ENCODE peak calls at places on chromosome 11, in six cellular contexts. X, A, Q, S, E and L are unnamed samples.

GRCh38 chr11:134558916-134559616 is 147.0 kb upstream of the B3GAT1 start:
- DNase-seq in X (no peak), A (no peak), Q (no peak), S (no peak), E (no peak), L (no peak)

GRCh38 chr11:73356979-73357739 is 19.0 kb upstream of the RELT start:
- DNase-seq in X (no peak), A (no peak), Q (no peak), S (no peak), E (no peak), L (no peak)

GRCh38 chr11:8025123-8025522 is 38.0 kb downstream of the EIF3F start:
- DNase-seq in X (no peak), A (peak), Q (no peak), S (no peak), E (peak), L (no peak)

GRCh38 chr11:70205766-70206165 is 2.7 kb downstream of the FADD start:
- DNase-seq in X (no peak), A (no peak), Q (no peak), S (no peak), E (no peak), L (no peak)

GRCh38 chr11:79768343-79768742 is 327.5 kb upstream of the TENM4 start:
- DNase-seq in X (no peak), A (no peak), Q (no peak), S (no peak), E (no peak), L (no peak)

GRCh38 chr11:128506999-128507591 is 80.3 kb downstream of the ETS1 start:
- DNase-seq in X (no peak), A (peak), Q (no peak), S (no peak), E (peak), L (peak)

GRCh38 chr11:16946477-16947282 is 67.5 kb downstream of the PLEKHA7 start:
- DNase-seq in X (no peak), A (no peak), Q (no peak), S (no peak), E (no peak), L (no peak)

GRCh38 chr11:78940500-78941225 is 366.0 kb upstream of the NARS2 start:
- DNase-seq in X (no peak), A (no peak), Q (no peak), S (no peak), E (no peak), L (no peak)

GRCh38 chr11:13956988-13957387 is 5.5 kb upstream of the SPON1 start:
- DNase-seq in X (no peak), A (no peak), Q (no peak), S (no peak), E (no peak), L (no peak)

GRCh38 chr11:130213143-130213978 is 53.8 kb downstream of the ST14 start:
- DNase-seq in X (peak), A (peak), Q (no peak), S (peak), E (peak), L (peak)

GRCh38 chr11:22666700-22667439 is 459 bp downstream of the GAS2 start:
- DNase-seq in X (no peak), A (peak), Q (no peak), S (no peak), E (no peak), L (no peak)

GRCh38 chr11:111814567-111814966 is 48.4 kb upstream of the PPP2R1B start:
- DNase-seq in X (no peak), A (peak), Q (no peak), S (no peak), E (peak), L (no peak)

GRCh38 chr11:113773092-113773415 is 438 bp downstream of the ZW10 start:
- DNase-seq in X (no peak), A (peak), Q (no peak), S (peak), E (peak), L (no peak)

GRCh38 chr11:1870721-1871466 is 18.0 kb downstream of the LSP1 start:
- DNase-seq in X (no peak), A (no peak), Q (no peak), S (peak), E (no peak), L (no peak)

GRCh38 chr11:44708523-44709280 is 18.1 kb upstream of the TSPAN18 start:
- DNase-seq in X (no peak), A (peak), Q (no peak), S (no peak), E (no peak), L (no peak)

GRCh38 chr11:1921576-1922141 is 2.2 kb downstream of the TNNT3 start:
- DNase-seq in X (no peak), A (peak), Q (no peak), S (no peak), E (no peak), L (no peak)

GRCh38 chr11:77375114-77375513 is 73.6 kb upstream of the GDPD4 start:
- DNase-seq in X (no peak), A (peak), Q (no peak), S (no peak), E (peak), L (no peak)

GRCh38 chr11:86582898-86583297 is 89.5 kb downstream of the ME3 start:
- DNase-seq in X (no peak), A (no peak), Q (no peak), S (no peak), E (no peak), L (no peak)

GRCh38 chr11:79404325-79404724 is 36.5 kb downstream of the TENM4 start:
- DNase-seq in X (no peak), A (no peak), Q (no peak), S (no peak), E (peak), L (no peak)

GRCh38 chr11:88103337-88104206 is 71.7 kb downstream of the RAB38 start:
- DNase-seq in X (peak), A (peak), Q (peak), S (peak), E (peak), L (peak)

GRCh38 chr11:62501432-62501891 is 45.1 kb downstream of the AHNAK start:
- DNase-seq in X (no peak), A (peak), Q (no peak), S (peak), E (peak), L (no peak)

GRCh38 chr11:64841592-64842365 is 2.7 kb downstream of the CDC42BPG start:
- DNase-seq in X (no peak), A (no peak), Q (no peak), S (no peak), E (no peak), L (peak)

GRCh38 chr11:12094872-12095800 is 15.3 kb upstream of the MICAL2 start:
- DNase-seq in X (no peak), A (no peak), Q (no peak), S (peak), E (no peak), L (no peak)

GRCh38 chr11:133947298-133947905 is 9.4 kb downstream of the IGSF9B start:
- DNase-seq in X (no peak), A (peak), Q (no peak), S (peak), E (peak), L (no peak)

GRCh38 chr11:70587095-70587389 is 188.7 kb downstream of the CTTN start:
- DNase-seq in X (no peak), A (no peak), Q (no peak), S (no peak), E (peak), L (no peak)

GRCh38 chr11:46541593-46542371 is 52.0 kb downstream of the AMBRA1 start:
- DNase-seq in X (no peak), A (no peak), Q (no peak), S (peak), E (no peak), L (no peak)

GRCh38 chr11:13702071-13702470 is 33.6 kb downstream of the FAR1 start:
- DNase-seq in X (no peak), A (no peak), Q (no peak), S (no peak), E (no peak), L (no peak)

GRCh38 chr11:106159846-106160245 is 82.4 kb downstream of the AASDHPPT start:
- DNase-seq in X (no peak), A (peak), Q (no peak), S (no peak), E (no peak), L (no peak)

GRCh38 chr11:47946682-47947575 is 33.4 kb upstream of the PTPRJ start:
- DNase-seq in X (peak), A (peak), Q (peak), S (peak), E (peak), L (peak)

GRCh38 chr11:45486461-45486860 is 179.0 kb downstream of the CHST1 start:
- DNase-seq in X (no peak), A (no peak), Q (no peak), S (no peak), E (no peak), L (no peak)

GRCh38 chr11:117201906-117202305 is 2.7 kb downstream of the TAGLN start:
- DNase-seq in X (no peak), A (no peak), Q (no peak), S (no peak), E (no peak), L (no peak)

GRCh38 chr11:117202386-117203068 is 3.4 kb downstream of the TAGLN start:
- DNase-seq in X (no peak), A (no peak), Q (no peak), S (no peak), E (no peak), L (no peak)

GRCh38 chr11:117199916-117200812 is 994 bp downstream of the TAGLN start:
- DNase-seq in X (no peak), A (no peak), Q (no peak), S (no peak), E (no peak), L (no peak)

GRCh38 chr11:117201516-117201866 is 2.3 kb downstream of the TAGLN start:
- DNase-seq in X (no peak), A (no peak), Q (no peak), S (no peak), E (no peak), L (no peak)

DNA sequence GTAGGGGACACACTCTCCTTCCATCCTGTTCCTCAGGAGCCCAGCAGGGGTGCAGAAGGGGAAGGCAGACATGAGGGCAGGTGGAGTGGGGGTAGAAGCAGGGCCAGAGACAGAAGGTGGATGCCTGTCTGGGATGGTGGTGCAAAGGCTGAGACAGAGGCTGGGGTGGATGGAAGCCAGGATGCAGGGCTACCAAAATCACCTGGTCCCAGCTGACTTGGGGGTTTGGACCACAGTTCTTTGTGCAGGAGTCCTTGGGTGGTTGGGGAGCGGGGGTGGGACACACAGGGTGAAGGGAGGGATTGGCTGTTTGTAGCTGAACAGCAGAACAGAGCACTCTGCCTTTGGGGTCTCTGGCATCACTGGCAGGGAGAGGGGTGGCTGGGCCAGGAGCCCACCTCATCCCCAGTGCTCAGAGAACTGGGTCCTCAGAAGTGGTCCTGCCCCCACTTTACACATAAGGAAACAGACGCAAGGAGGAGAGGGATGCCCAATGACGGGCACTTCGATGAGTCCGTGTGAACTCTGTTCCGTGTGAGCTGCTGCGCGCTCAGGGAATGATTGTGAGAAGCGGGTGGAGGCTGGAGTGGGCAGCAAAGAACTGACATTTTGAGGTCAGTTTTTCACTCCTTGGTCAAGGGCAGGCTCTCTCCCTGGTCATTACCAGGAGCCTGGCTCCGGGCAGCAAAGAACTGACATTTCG is 1.8 kb downstream of the TAGLN start:
- DNase-seq in X (no peak), A (no peak), Q (no peak), S (no peak), E (peak), L (no peak)
- H3K27ac ChIP-seq in X (no peak), A (peak), Q (no peak), S (no peak), E (peak), L (no peak)

DNA sequence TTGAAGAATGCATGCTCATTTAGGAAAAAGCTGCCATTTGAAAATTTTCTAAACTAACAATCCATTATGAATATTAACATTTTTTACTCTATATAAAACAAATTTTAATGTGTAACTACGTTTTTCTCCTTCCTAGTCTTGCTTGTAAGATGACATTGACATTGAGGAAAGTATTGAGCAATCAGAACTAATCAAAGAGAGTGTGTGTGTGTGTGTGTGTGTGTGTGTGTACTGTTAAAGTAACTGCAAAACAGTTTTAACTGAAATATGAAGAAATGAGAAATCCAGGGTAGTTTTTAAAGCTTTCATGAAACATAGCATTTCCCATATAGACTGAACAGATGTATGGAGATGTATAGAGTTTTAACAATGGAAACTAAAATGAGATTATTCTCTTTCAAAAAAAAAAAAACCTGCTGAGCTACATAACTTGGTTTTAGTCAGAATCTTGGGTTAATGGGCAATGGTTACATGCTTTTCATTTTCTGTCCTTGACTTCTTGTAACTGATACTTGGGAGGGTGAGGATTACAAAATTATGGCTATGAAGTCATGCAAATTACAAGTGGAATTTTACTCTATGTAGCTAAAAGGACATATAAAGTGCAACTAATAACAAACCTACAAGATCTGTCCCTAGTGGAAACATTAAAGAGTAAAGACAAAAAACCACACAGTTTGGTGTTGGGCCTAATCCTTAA is 2.0 kb downstream of the PDGFD start:
- DNase-seq in X (no peak), A (no peak), Q (no peak), S (no peak), E (peak), L (no peak)
- H3K4me3 ChIP-seq in X (no peak), A (no peak), Q (no peak), S (no peak), E (no peak), L (no peak)

DNA sequence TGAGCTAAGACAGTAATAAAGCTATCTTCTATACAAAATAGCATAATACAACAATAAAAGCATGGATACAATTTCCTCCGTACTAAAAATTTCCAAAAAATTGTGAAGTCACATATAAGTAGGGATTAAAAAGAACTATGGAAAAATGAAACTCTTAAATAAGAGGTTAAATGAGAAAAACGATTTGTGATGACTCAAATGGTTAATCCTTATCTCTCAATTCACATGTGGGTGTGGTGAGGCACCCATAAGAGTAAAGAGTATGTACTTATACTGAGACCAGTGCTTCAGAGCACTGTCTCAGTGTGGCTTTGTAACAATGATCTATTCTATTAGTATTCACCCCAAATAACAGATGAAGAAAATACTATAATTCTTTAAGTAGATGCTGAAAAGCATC is 25.0 kb upstream of the CCDC34 start:
- DNase-seq in X (no peak), A (peak), Q (no peak), S (peak), E (no peak), L (no peak)
- H2AFZ ChIP-seq in X (no peak), A (no peak), Q (no peak), S (no peak), E (no peak), L (no peak)

GRCh38 chr11:119905162-119905561 is 176.2 kb upstream of the NECTIN1 start:
- DNase-seq in X (no peak), A (no peak), Q (no peak), S (no peak), E (no peak), L (no peak)
- H3K27ac ChIP-seq in X (no peak), A (no peak), Q (no peak), S (no peak), E (no peak), L (no peak)

DNA sequence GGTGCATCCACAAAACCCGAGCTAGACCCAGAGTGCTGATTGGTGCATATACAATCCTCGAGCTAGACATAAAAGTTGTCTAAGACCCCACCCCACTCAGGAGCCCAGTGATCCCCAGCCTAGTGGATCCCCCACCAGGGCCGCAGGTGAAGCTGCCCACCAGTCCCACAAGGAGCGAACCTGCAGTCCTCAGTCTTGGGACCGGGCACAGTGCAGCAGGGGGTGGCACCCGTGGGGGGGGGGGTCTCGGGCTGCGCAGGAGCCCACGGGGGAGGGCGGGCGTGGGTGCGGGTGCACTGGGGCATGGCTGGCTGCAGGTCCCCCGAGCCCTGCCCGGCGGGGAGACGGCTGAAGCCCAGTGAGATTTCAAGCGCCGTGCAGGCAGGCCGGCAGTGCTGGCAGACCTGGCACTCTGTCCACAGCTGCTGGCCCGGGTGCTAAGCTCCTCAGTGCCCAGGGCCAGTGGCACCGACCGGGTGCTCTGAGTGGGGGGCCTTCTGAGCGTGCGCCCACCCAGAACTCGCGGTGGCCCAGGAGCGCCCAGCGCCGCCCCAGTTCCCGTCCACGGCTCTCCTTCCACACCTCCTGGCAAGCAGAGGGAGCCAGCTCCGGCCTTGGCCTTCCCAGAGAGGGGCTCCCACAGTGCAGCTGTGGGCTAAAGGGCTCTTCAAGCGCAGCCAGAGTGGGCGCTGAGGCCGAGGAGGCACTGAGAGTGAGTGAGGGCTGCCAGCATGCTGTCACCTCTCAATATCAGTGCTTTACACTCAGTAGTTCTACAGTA is 989.1 kb downstream of the FAM181B start:
- DNase-seq in X (no peak), A (no peak), Q (no peak), S (no peak), E (no peak), L (no peak)
- H3K4me3 ChIP-seq in X (no peak), A (no peak), Q (no peak), S (no peak), E (no peak), L (no peak)

GRCh38 chr11:68071281-68072048 is 32.6 kb downstream of the TCIRG1 start:
- DNase-seq in X (no peak), A (no peak), Q (no peak), S (no peak), E (no peak), L (no peak)

GRCh38 chr11:68077617-68078592 is 39.1 kb downstream of the TCIRG1 start:
- DNase-seq in X (no peak), A (peak), Q (no peak), S (no peak), E (peak), L (no peak)

GRCh38 chr11:68076371-68077042 is 37.7 kb downstream of the TCIRG1 start:
- DNase-seq in X (no peak), A (no peak), Q (no peak), S (peak), E (no peak), L (no peak)

GRCh38 chr11:68074584-68075352 is 35.9 kb downstream of the TCIRG1 start:
- DNase-seq in X (no peak), A (no peak), Q (no peak), S (no peak), E (no peak), L (no peak)
- H2AFZ ChIP-seq in X (no peak), A (no peak), Q (no peak), S (no peak), E (no peak), L (no peak)

GRCh38 chr11:121237686-121238658 is 54.6 kb upstream of the SC5D start:
- DNase-seq in X (no peak), A (peak), Q (no peak), S (no peak), E (peak), L (no peak)
- H3K27ac ChIP-seq in X (no peak), A (no peak), Q (no peak), S (no peak), E (no peak), L (no peak)

GRCh38 chr11:94128171-94128745 is 383 bp upstream of the PANX1 start:
- DNase-seq in X (no peak), A (no peak), Q (no peak), S (no peak), E (no peak), L (no peak)
- H3K4me3 ChIP-seq in X (peak), A (peak), Q (peak), S (peak), E (peak), L (peak)

GRCh38 chr11:121422675-121423074 is 29.4 kb upstream of the SORL1 start:
- DNase-seq in X (no peak), A (no peak), Q (no peak), S (no peak), E (no peak), L (no peak)

GRCh38 chr11:121418625-121419114 is 33.4 kb upstream of the SORL1 start:
- DNase-seq in X (no peak), A (no peak), Q (no peak), S (no peak), E (no peak), L (no peak)

GRCh38 chr11:121421149-121421906 is 30.8 kb upstream of the SORL1 start:
- DNase-seq in X (no peak), A (peak), Q (no peak), S (peak), E (no peak), L (no peak)

GRCh38 chr11:121419839-121420238 is 32.3 kb upstream of the SORL1 start:
- DNase-seq in X (no peak), A (no peak), Q (no peak), S (no peak), E (no peak), L (no peak)

GRCh38 chr11:121420398-121420797 is 31.7 kb upstream of the SORL1 start:
- DNase-seq in X (no peak), A (no peak), Q (no peak), S (no peak), E (no peak), L (no peak)
- H2AFZ ChIP-seq in X (no peak), A (no peak), Q (no peak), S (no peak), E (no peak), L (no peak)